ENCODE peak calls at places on chromosomes 11 and 22, in nine cellular contexts. G, J, Z, B, H, N, C, R and L are unnamed samples.

GRCh38 chr11:59207988-59208432 is 4.7 kb downstream of the MPEG1 start:
- DNase-seq in G (no peak), J (peak), Z (peak), B (peak), H (no peak), N (peak), C (peak), R (no peak), L (peak)

GRCh38 chr11:30984827-30985226 is 384.7 kb downstream of the DCDC1 start:
- DNase-seq in G (no peak), J (no peak), Z (no peak), B (no peak), H (no peak), N (no peak), C (peak), R (no peak), L (no peak)

GRCh38 chr22:24937114-24937513 is 9.4 kb downstream of the LHFPL7 start:
- DNase-seq in G (no peak), J (no peak), Z (peak), B (no peak), H (no peak), N (no peak), C (peak), R (no peak), L (peak)

GRCh38 chr11:13184295-13184794 is 93.2 kb upstream of the BMAL1 start:
- DNase-seq in G (no peak), J (no peak), Z (no peak), B (no peak), H (no peak), N (no peak), C (no peak), R (no peak), L (no peak)

GRCh38 chr11:28835790-28836189 is 727.6 kb downstream of the METTL15 start:
- DNase-seq in G (no peak), J (no peak), Z (no peak), B (no peak), H (no peak), N (no peak), C (peak), R (no peak), L (peak)

GRCh38 chr11:1226981-1227550 is 4.2 kb downstream of the MUC5B start:
- DNase-seq in G (peak), J (no peak), Z (peak), B (no peak), H (no peak), N (no peak), C (no peak), R (no peak), L (no peak)

GRCh38 chr11:1822648-1823375 is 12.0 kb upstream of the SYT8 start:
- DNase-seq in G (no peak), J (no peak), Z (no peak), B (no peak), H (no peak), N (no peak), C (no peak), R (no peak), L (no peak)

GRCh38 chr11:77345621-77346020 is 44.1 kb upstream of the GDPD4 start:
- DNase-seq in G (no peak), J (no peak), Z (no peak), B (no peak), H (no peak), N (no peak), C (peak), R (no peak), L (no peak)

GRCh38 chr11:74570266-74571061 is 21.9 kb upstream of the POLD3 start:
- DNase-seq in G (peak), J (no peak), Z (peak), B (no peak), H (no peak), N (peak), C (peak), R (no peak), L (no peak)

GRCh38 chr11:94851864-94852581 is 83.9 kb downstream of the AMOTL1 start:
- DNase-seq in G (no peak), J (no peak), Z (no peak), B (no peak), H (no peak), N (no peak), C (no peak), R (no peak), L (no peak)

GRCh38 chr11:36748856-36749255 is 150.8 kb upstream of the RAG2 start:
- DNase-seq in G (no peak), J (no peak), Z (no peak), B (no peak), H (no peak), N (no peak), C (peak), R (no peak), L (no peak)

GRCh38 chr22:31526275-31526674 is 29.9 kb downstream of the SFI1 start:
- DNase-seq in G (no peak), J (no peak), Z (no peak), B (no peak), H (no peak), N (peak), C (no peak), R (no peak), L (no peak)

GRCh38 chr11:2453436-2453835 is 8.6 kb downstream of the KCNQ1 start:
- DNase-seq in G (peak), J (no peak), Z (no peak), B (no peak), H (no peak), N (no peak), C (no peak), R (no peak), L (no peak)

GRCh38 chr11:79087238-79087956 is 353.4 kb downstream of the TENM4 start:
- DNase-seq in G (peak), J (no peak), Z (no peak), B (no peak), H (no peak), N (no peak), C (peak), R (no peak), L (no peak)

GRCh38 chr22:35156945-35157344 is 91.0 kb downstream of the ISX start:
- DNase-seq in G (no peak), J (no peak), Z (no peak), B (no peak), H (no peak), N (no peak), C (no peak), R (no peak), L (no peak)

GRCh38 chr11:46359936-46360335 is 12.7 kb downstream of the DGKZ start:
- DNase-seq in G (no peak), J (no peak), Z (no peak), B (no peak), H (no peak), N (no peak), C (no peak), R (no peak), L (no peak)

GRCh38 chr11:93741882-93742226 is 382 bp downstream of the C11orf54 start:
- DNase-seq in G (peak), J (no peak), Z (no peak), B (no peak), H (no peak), N (no peak), C (peak), R (no peak), L (peak)

GRCh38 chr11:102974552-102975280 is 19.2 kb upstream of the MMP13 start:
- DNase-seq in G (no peak), J (no peak), Z (no peak), B (no peak), H (no peak), N (no peak), C (peak), R (no peak), L (peak)

GRCh38 chr11:14500181-14500651 is 605 bp upstream of the COPB1 start:
- DNase-seq in G (no peak), J (peak), Z (peak), B (peak), H (peak), N (peak), C (peak), R (no peak), L (peak)

GRCh38 chr22:42922374-42923177 is 65.5 kb upstream of the ARFGAP3 start:
- DNase-seq in G (no peak), J (no peak), Z (no peak), B (no peak), H (no peak), N (no peak), C (no peak), R (no peak), L (no peak)